ENCODE peak calls at places on chromosomes 6 and 20, in eight cellular contexts. One of them, this sample, is unnamed.

GRCh38 chr6:148296746-148297145 is 45.9 kb upstream of the SASH1 start:
- DNase-seq in transverse colon: no peak
- DNase-seq in sigmoid colon: no peak
- DNase-seq in upper lobe of left lung: no peak
- DNase-seq in HepG2: no peak
- DNase-seq in K562: no peak
- DNase-seq in stomach: no peak
- DNase-seq in endothelial cell of umbilical vein: no peak
- DNase-seq in this sample: no peak

GRCh38 chr20:63737940-63738686 is 1.5 kb upstream of the SLC2A4RG start:
- DNase-seq in transverse colon: peak
- DNase-seq in sigmoid colon: peak
- DNase-seq in upper lobe of left lung: no peak
- DNase-seq in HepG2: peak
- DNase-seq in K562: no peak
- DNase-seq in stomach: no peak
- DNase-seq in endothelial cell of umbilical vein: no peak
- DNase-seq in this sample: no peak

GRCh38 chr6:30013296-30013922 is 47.7 kb upstream of the POLR1H start:
- DNase-seq in transverse colon: no peak
- DNase-seq in sigmoid colon: no peak
- DNase-seq in upper lobe of left lung: no peak
- DNase-seq in HepG2: peak
- DNase-seq in K562: peak
- DNase-seq in stomach: no peak
- DNase-seq in endothelial cell of umbilical vein: peak
- DNase-seq in this sample: peak

GRCh38 chr20:8744228-8744844 is 324.6 kb upstream of the PLCB4 start:
- DNase-seq in transverse colon: no peak
- DNase-seq in sigmoid colon: no peak
- DNase-seq in upper lobe of left lung: no peak
- DNase-seq in HepG2: no peak
- DNase-seq in K562: no peak
- DNase-seq in stomach: no peak
- DNase-seq in endothelial cell of umbilical vein: no peak
- DNase-seq in this sample: no peak

GRCh38 chr6:160036790-160037206 is 67.9 kb downstream of the IGF2R start:
- DNase-seq in transverse colon: no peak
- DNase-seq in sigmoid colon: no peak
- DNase-seq in upper lobe of left lung: no peak
- DNase-seq in HepG2: no peak
- DNase-seq in K562: no peak
- DNase-seq in stomach: no peak
- DNase-seq in endothelial cell of umbilical vein: no peak
- DNase-seq in this sample: peak

GRCh38 chr6:26055670-26056582 is 31.3 kb upstream of the HFE start:
- DNase-seq in transverse colon: peak
- DNase-seq in sigmoid colon: peak
- DNase-seq in upper lobe of left lung: peak
- DNase-seq in HepG2: peak
- DNase-seq in K562: peak
- DNase-seq in stomach: peak
- DNase-seq in endothelial cell of umbilical vein: peak
- DNase-seq in this sample: peak

GRCh38 chr20:43914697-43915208 is at the start of gene TOX2:
- DNase-seq in transverse colon: peak
- DNase-seq in sigmoid colon: no peak
- DNase-seq in upper lobe of left lung: peak
- DNase-seq in HepG2: no peak
- DNase-seq in K562: peak
- DNase-seq in stomach: no peak
- DNase-seq in endothelial cell of umbilical vein: no peak
- DNase-seq in this sample: no peak

GRCh38 chr6:4647414-4648365 is 128.5 kb upstream of the CDYL start:
- DNase-seq in transverse colon: peak
- DNase-seq in sigmoid colon: peak
- DNase-seq in upper lobe of left lung: peak
- DNase-seq in HepG2: peak
- DNase-seq in K562: peak
- DNase-seq in stomach: peak
- DNase-seq in endothelial cell of umbilical vein: peak
- DNase-seq in this sample: peak

GRCh38 chr20:57392130-57392445 is 892 bp downstream of the RBM38 start:
- DNase-seq in transverse colon: no peak
- DNase-seq in sigmoid colon: peak
- DNase-seq in upper lobe of left lung: no peak
- DNase-seq in HepG2: no peak
- DNase-seq in K562: peak
- DNase-seq in stomach: no peak
- DNase-seq in endothelial cell of umbilical vein: no peak
- DNase-seq in this sample: no peak

GRCh38 chr6:131381052-131381451 is 192.0 kb upstream of the ARG1 start:
- DNase-seq in transverse colon: no peak
- DNase-seq in sigmoid colon: no peak
- DNase-seq in upper lobe of left lung: no peak
- DNase-seq in HepG2: no peak
- DNase-seq in K562: no peak
- DNase-seq in stomach: no peak
- DNase-seq in endothelial cell of umbilical vein: no peak
- DNase-seq in this sample: no peak

GRCh38 chr6:131379951-131380350 is 193.1 kb upstream of the ARG1 start:
- DNase-seq in transverse colon: no peak
- DNase-seq in sigmoid colon: no peak
- DNase-seq in upper lobe of left lung: no peak
- DNase-seq in HepG2: no peak
- DNase-seq in K562: no peak
- DNase-seq in stomach: no peak
- DNase-seq in endothelial cell of umbilical vein: no peak
- DNase-seq in this sample: no peak

GRCh38 chr6:131382646-131383045 is 190.4 kb upstream of the ARG1 start:
- DNase-seq in transverse colon: no peak
- DNase-seq in sigmoid colon: no peak
- DNase-seq in upper lobe of left lung: no peak
- DNase-seq in HepG2: no peak
- DNase-seq in K562: no peak
- DNase-seq in stomach: no peak
- DNase-seq in endothelial cell of umbilical vein: no peak
- DNase-seq in this sample: peak

GRCh38 chr6:131381694-131382093 is 191.3 kb upstream of the ARG1 start:
- DNase-seq in transverse colon: no peak
- DNase-seq in sigmoid colon: no peak
- DNase-seq in upper lobe of left lung: no peak
- DNase-seq in HepG2: no peak
- DNase-seq in K562: no peak
- DNase-seq in stomach: no peak
- DNase-seq in endothelial cell of umbilical vein: no peak
- DNase-seq in this sample: no peak

GRCh38 chr6:131383421-131384411 is 189.3 kb upstream of the ARG1 start:
- DNase-seq in transverse colon: no peak
- DNase-seq in sigmoid colon: no peak
- DNase-seq in upper lobe of left lung: no peak
- DNase-seq in HepG2: no peak
- DNase-seq in K562: no peak
- DNase-seq in stomach: no peak
- DNase-seq in endothelial cell of umbilical vein: no peak
- DNase-seq in this sample: no peak
- TF ChIP-seq POLR2AphosphoS5 in transverse colon: no peak
- TF ChIP-seq POLR2AphosphoS5 in sigmoid colon: no peak
- TF ChIP-seq POLR2AphosphoS5 in upper lobe of left lung: no peak
- TF ChIP-seq POLR2AphosphoS5 in HepG2: no peak
- TF ChIP-seq POLR2AphosphoS5 in K562: no peak
- TF ChIP-seq POLR2AphosphoS5 in stomach: no peak
- TF ChIP-seq POLR2AphosphoS5 in endothelial cell of umbilical vein: no peak
- TF ChIP-seq POLR2AphosphoS5 in this sample: no peak

GRCh38 chr20:62624325-62624690 is 18.0 kb upstream of the SLCO4A1 start:
- DNase-seq in transverse colon: peak
- DNase-seq in sigmoid colon: no peak
- DNase-seq in upper lobe of left lung: no peak
- DNase-seq in HepG2: peak
- DNase-seq in K562: no peak
- DNase-seq in stomach: peak
- DNase-seq in endothelial cell of umbilical vein: no peak
- DNase-seq in this sample: no peak

GRCh38 chr20:62622178-62622876 is 20.0 kb upstream of the SLCO4A1 start:
- DNase-seq in transverse colon: no peak
- DNase-seq in sigmoid colon: no peak
- DNase-seq in upper lobe of left lung: no peak
- DNase-seq in HepG2: no peak
- DNase-seq in K562: no peak
- DNase-seq in stomach: no peak
- DNase-seq in endothelial cell of umbilical vein: no peak
- DNase-seq in this sample: no peak

GRCh38 chr20:62624719-62625455 is 17.4 kb upstream of the SLCO4A1 start:
- DNase-seq in transverse colon: no peak
- DNase-seq in sigmoid colon: no peak
- DNase-seq in upper lobe of left lung: no peak
- DNase-seq in HepG2: no peak
- DNase-seq in K562: no peak
- DNase-seq in stomach: no peak
- DNase-seq in endothelial cell of umbilical vein: no peak
- DNase-seq in this sample: no peak

GRCh38 chr20:62622877-62623487 is 19.3 kb upstream of the SLCO4A1 start:
- DNase-seq in transverse colon: no peak
- DNase-seq in sigmoid colon: no peak
- DNase-seq in upper lobe of left lung: no peak
- DNase-seq in HepG2: no peak
- DNase-seq in K562: no peak
- DNase-seq in stomach: no peak
- DNase-seq in endothelial cell of umbilical vein: no peak
- DNase-seq in this sample: no peak

DNA sequence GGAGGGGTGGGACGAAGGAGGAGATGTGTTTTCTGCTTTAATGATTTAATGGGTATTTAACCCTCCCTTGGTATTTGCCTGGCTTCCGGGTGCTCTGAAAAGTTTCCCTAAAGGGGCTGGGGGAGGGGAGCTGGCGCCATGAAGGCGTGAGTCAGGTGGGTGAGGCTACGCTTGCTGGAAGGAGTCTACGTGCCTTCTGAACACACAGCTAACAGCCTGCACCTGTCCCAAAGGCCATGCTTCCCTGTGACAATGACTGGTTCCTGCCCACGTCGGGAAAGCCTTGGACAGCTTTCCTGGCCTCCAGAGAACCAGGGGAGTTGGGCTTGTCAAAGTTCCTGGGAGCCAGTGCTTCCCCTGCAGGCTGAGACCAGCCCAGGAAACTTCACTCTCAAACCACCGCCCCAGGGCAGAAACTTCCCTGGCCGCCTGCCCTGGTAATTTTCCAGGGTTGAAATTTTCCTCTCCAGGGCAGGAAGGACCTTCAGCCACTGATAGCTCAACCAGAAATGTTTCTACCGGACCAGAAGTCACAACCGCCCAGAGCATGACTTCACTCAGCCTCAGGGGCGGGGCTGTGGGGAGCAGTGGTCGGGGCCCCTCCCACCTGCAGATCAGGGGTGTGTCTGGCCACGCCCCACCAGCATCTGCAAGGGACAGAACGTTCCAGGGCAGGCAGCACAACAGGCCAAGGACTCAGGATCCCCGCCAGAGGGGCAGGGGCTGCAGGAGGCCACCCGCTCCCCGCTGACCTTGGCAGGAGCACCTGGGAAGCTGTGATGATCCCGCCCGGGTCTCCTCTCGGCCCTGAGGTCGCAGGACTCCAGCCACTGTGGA is 18.6 kb upstream of the SLCO4A1 start:
- DNase-seq in transverse colon: peak
- DNase-seq in sigmoid colon: peak
- DNase-seq in upper lobe of left lung: peak
- DNase-seq in HepG2: peak
- DNase-seq in K562: peak
- DNase-seq in stomach: peak
- DNase-seq in endothelial cell of umbilical vein: peak
- DNase-seq in this sample: peak
- H3K4me3 ChIP-seq in transverse colon: no peak
- H3K4me3 ChIP-seq in sigmoid colon: no peak
- H3K4me3 ChIP-seq in upper lobe of left lung: no peak
- H3K4me3 ChIP-seq in HepG2: peak
- H3K4me3 ChIP-seq in K562: peak
- H3K4me3 ChIP-seq in stomach: no peak
- H3K4me3 ChIP-seq in endothelial cell of umbilical vein: no peak
- H3K4me3 ChIP-seq in this sample: peak

DNA sequence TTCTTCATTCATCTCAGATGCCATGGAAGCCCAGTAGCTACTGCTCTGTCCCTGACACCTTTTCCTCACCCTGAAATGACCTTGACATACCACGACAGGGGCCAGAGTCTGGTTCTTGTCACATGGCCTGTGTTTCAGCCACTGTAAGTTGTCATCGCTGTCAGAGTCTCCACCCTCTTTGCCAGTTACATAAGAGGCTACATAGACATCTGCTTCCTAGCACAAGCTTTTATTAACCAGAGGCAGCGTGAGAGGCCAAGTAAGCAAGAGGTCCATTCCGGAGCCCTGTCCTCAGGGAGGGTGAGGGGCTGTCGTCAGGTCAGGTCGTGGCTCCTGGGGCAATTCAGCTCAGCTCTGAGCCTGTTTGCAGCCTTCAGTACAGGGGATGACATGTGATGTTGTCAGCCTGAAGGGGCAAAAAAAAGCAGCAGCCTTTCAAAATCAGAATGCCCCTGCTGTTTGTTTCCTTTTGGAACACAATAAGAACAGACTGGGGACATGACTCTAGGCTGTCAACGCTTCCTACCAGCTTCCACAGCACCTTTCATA is 146.3 kb downstream of the MTFR2 start:
- DNase-seq in transverse colon: peak
- DNase-seq in sigmoid colon: peak
- DNase-seq in upper lobe of left lung: peak
- DNase-seq in HepG2: peak
- DNase-seq in K562: no peak
- DNase-seq in stomach: no peak
- DNase-seq in endothelial cell of umbilical vein: peak
- DNase-seq in this sample: no peak
- TF ChIP-seq POLR2AphosphoS5 in transverse colon: peak
- TF ChIP-seq POLR2AphosphoS5 in sigmoid colon: peak
- TF ChIP-seq POLR2AphosphoS5 in upper lobe of left lung: no peak
- TF ChIP-seq POLR2AphosphoS5 in HepG2: no peak
- TF ChIP-seq POLR2AphosphoS5 in K562: no peak
- TF ChIP-seq POLR2AphosphoS5 in stomach: peak
- TF ChIP-seq POLR2AphosphoS5 in endothelial cell of umbilical vein: no peak
- TF ChIP-seq POLR2AphosphoS5 in this sample: peak

GRCh38 chr6:44342052-44342451 is 398 bp upstream of the SPATS1 start:
- DNase-seq in transverse colon: no peak
- DNase-seq in sigmoid colon: no peak
- DNase-seq in upper lobe of left lung: no peak
- DNase-seq in HepG2: no peak
- DNase-seq in K562: peak
- DNase-seq in stomach: no peak
- DNase-seq in endothelial cell of umbilical vein: no peak
- DNase-seq in this sample: no peak

GRCh38 chr6:44339301-44339700 is 3.1 kb upstream of the SPATS1 start:
- DNase-seq in transverse colon: no peak
- DNase-seq in sigmoid colon: no peak
- DNase-seq in upper lobe of left lung: no peak
- DNase-seq in HepG2: no peak
- DNase-seq in K562: no peak
- DNase-seq in stomach: peak
- DNase-seq in endothelial cell of umbilical vein: peak
- DNase-seq in this sample: no peak

GRCh38 chr6:44341095-44341890 is 1.2 kb upstream of the SPATS1 start:
- DNase-seq in transverse colon: no peak
- DNase-seq in sigmoid colon: no peak
- DNase-seq in upper lobe of left lung: no peak
- DNase-seq in HepG2: no peak
- DNase-seq in K562: no peak
- DNase-seq in stomach: no peak
- DNase-seq in endothelial cell of umbilical vein: no peak
- DNase-seq in this sample: no peak

GRCh38 chr6:44339763-44340625 is 2.5 kb upstream of the SPATS1 start:
- DNase-seq in transverse colon: no peak
- DNase-seq in sigmoid colon: no peak
- DNase-seq in upper lobe of left lung: no peak
- DNase-seq in HepG2: no peak
- DNase-seq in K562: no peak
- DNase-seq in stomach: no peak
- DNase-seq in endothelial cell of umbilical vein: no peak
- DNase-seq in this sample: no peak

GRCh38 chr6:44342489-44342888 is at the start of gene SPATS1:
- DNase-seq in transverse colon: no peak
- DNase-seq in sigmoid colon: no peak
- DNase-seq in upper lobe of left lung: no peak
- DNase-seq in HepG2: no peak
- DNase-seq in K562: no peak
- DNase-seq in stomach: peak
- DNase-seq in endothelial cell of umbilical vein: no peak
- DNase-seq in this sample: no peak
- H3K4me3 ChIP-seq in transverse colon: no peak
- H3K4me3 ChIP-seq in sigmoid colon: no peak
- H3K4me3 ChIP-seq in upper lobe of left lung: no peak
- H3K4me3 ChIP-seq in HepG2: peak
- H3K4me3 ChIP-seq in K562: no peak
- H3K4me3 ChIP-seq in stomach: peak
- H3K4me3 ChIP-seq in endothelial cell of umbilical vein: no peak
- H3K4me3 ChIP-seq in this sample: peak

This sample was measured in esophagus muscularis mucosa.